ENCODE peak calls at places on chromosome 2, in six cellular contexts. One of them, this sample, is unnamed.
A peak's percentile ranks its signal among the peaks of the same experiment; 100 is the strongest.

GRCh38 chr2:172531309-172531708 is 24.6 kb upstream of the PDK1 start:
- DNase-seq in H9: no peak
- DNase-seq in IMR-90: no peak
- DNase-seq in mesendoderm: no peak
- DNase-seq in trophoblast cell: no peak
- DNase-seq in mesenchymal stem cell: no peak
- DNase-seq in this sample: no peak

GRCh38 chr2:70012887-70013286 is 51.5 kb upstream of the ASPRV1 start:
- DNase-seq in H9: no peak
- DNase-seq in mesenchymal stem cell: no peak
- DNase-seq in mesendoderm: no peak
- DNase-seq in trophoblast cell: no peak
- DNase-seq in IMR-90: no peak
- DNase-seq in this sample: no peak

GRCh38 chr2:43452318-43452731 is 143.5 kb downstream of the THADA start:
- DNase-seq in mesenchymal stem cell: no peak
- DNase-seq in IMR-90: no peak
- DNase-seq in H9: no peak
- DNase-seq in trophoblast cell: no peak
- DNase-seq in mesendoderm: no peak
- DNase-seq in this sample: no peak

GRCh38 chr2:237154050-237154638 is 68.5 kb downstream of the COPS8 start:
- DNase-seq in IMR-90: peak; percentile 81
- DNase-seq in trophoblast cell: peak; percentile 73
- DNase-seq in mesenchymal stem cell: peak; percentile 69
- DNase-seq in H9: peak; percentile 71
- DNase-seq in mesendoderm: peak; percentile 78
- DNase-seq in this sample: peak; percentile 47

GRCh38 chr2:26422947-26423629 is 21.4 kb downstream of the DRC1 start:
- DNase-seq in H9: no peak
- DNase-seq in mesendoderm: peak; percentile 50
- DNase-seq in mesenchymal stem cell: no peak
- DNase-seq in IMR-90: no peak
- DNase-seq in trophoblast cell: no peak
- DNase-seq in this sample: no peak

GRCh38 chr2:44441200-44441599 is 79.5 kb downstream of the CAMKMT start:
- DNase-seq in trophoblast cell: no peak
- DNase-seq in mesendoderm: no peak
- DNase-seq in mesenchymal stem cell: no peak
- DNase-seq in IMR-90: peak; percentile 11
- DNase-seq in H9: no peak
- DNase-seq in this sample: no peak

GRCh38 chr2:109402980-109403840 is 210.6 kb downstream of the SEPTIN10 start:
- DNase-seq in H9: no peak
- DNase-seq in mesenchymal stem cell: no peak
- DNase-seq in mesendoderm: no peak
- DNase-seq in trophoblast cell: no peak
- DNase-seq in IMR-90: no peak
- DNase-seq in this sample: no peak

GRCh38 chr2:30888841-30889407 is 81.7 kb upstream of the CAPN13 start:
- DNase-seq in trophoblast cell: no peak
- DNase-seq in mesendoderm: peak; percentile 22
- DNase-seq in mesenchymal stem cell: no peak
- DNase-seq in H9: no peak
- DNase-seq in IMR-90: no peak
- DNase-seq in this sample: no peak

GRCh38 chr2:7987992-7988391 is 693.9 kb upstream of the ID2 start:
- DNase-seq in H9: no peak
- DNase-seq in IMR-90: no peak
- DNase-seq in trophoblast cell: no peak
- DNase-seq in mesendoderm: no peak
- DNase-seq in mesenchymal stem cell: no peak
- DNase-seq in this sample: no peak

GRCh38 chr2:203802277-203803045 is 65.1 kb upstream of the CTLA4 start:
- DNase-seq in IMR-90: peak; percentile 50
- DNase-seq in mesenchymal stem cell: peak; percentile 78
- DNase-seq in mesendoderm: no peak
- DNase-seq in trophoblast cell: peak; percentile 34
- DNase-seq in H9: no peak
- DNase-seq in this sample: no peak

GRCh38 chr2:70978388-70979357 is at the start of gene ANKRD53:
- DNase-seq in IMR-90: no peak
- DNase-seq in trophoblast cell: peak; percentile 88
- DNase-seq in mesenchymal stem cell: peak; percentile 57
- DNase-seq in H9: peak; percentile 84
- DNase-seq in mesendoderm: peak; percentile 58
- DNase-seq in this sample: peak; percentile 51

GRCh38 chr2:136764397-136765255 is 719 bp upstream of the THSD7B start:
- DNase-seq in H9: peak; percentile 79
- DNase-seq in IMR-90: no peak
- DNase-seq in mesendoderm: peak; percentile 60
- DNase-seq in trophoblast cell: no peak
- DNase-seq in mesenchymal stem cell: no peak
- DNase-seq in this sample: peak; percentile 12

GRCh38 chr2:7437716-7438648 is 520.8 kb downstream of the RNF144A start:
- DNase-seq in mesendoderm: no peak
- DNase-seq in mesenchymal stem cell: no peak
- DNase-seq in IMR-90: no peak
- DNase-seq in trophoblast cell: no peak
- DNase-seq in H9: no peak
- DNase-seq in this sample: no peak

GRCh38 chr2:46029332-46029811 is 267.8 kb upstream of the EPAS1 start:
- DNase-seq in IMR-90: peak; percentile 91
- DNase-seq in mesendoderm: no peak
- DNase-seq in mesenchymal stem cell: peak; percentile 94
- DNase-seq in H9: no peak
- DNase-seq in trophoblast cell: no peak
- DNase-seq in this sample: no peak

GRCh38 chr2:53021285-53021684 is 746.3 kb upstream of the CHAC2 start:
- DNase-seq in mesenchymal stem cell: peak; percentile 37
- DNase-seq in trophoblast cell: no peak
- DNase-seq in H9: no peak
- DNase-seq in mesendoderm: no peak
- DNase-seq in IMR-90: peak; percentile 88
- DNase-seq in this sample: no peak

GRCh38 chr2:8684421-8684884 is 2.6 kb downstream of the ID2 start:
- DNase-seq in trophoblast cell: peak; percentile 46
- DNase-seq in IMR-90: peak; percentile 47
- DNase-seq in mesenchymal stem cell: peak; percentile 63
- DNase-seq in H9: no peak
- DNase-seq in mesendoderm: peak; percentile 83
- DNase-seq in this sample: peak; percentile 44

GRCh38 chr2:177131858-177132257 is 80.7 kb upstream of the HNRNPA3 start:
- DNase-seq in IMR-90: no peak
- DNase-seq in H9: no peak
- DNase-seq in trophoblast cell: no peak
- DNase-seq in mesendoderm: no peak
- DNase-seq in mesenchymal stem cell: no peak
- DNase-seq in this sample: no peak

GRCh38 chr2:169526451-169526850 is 16.9 kb downstream of the KLHL41 start:
- DNase-seq in mesenchymal stem cell: no peak
- DNase-seq in trophoblast cell: no peak
- DNase-seq in IMR-90: peak; percentile 28
- DNase-seq in mesendoderm: no peak
- DNase-seq in H9: no peak
- DNase-seq in this sample: no peak

GRCh38 chr2:35463805-35464596 is 891.6 kb upstream of the CRIM1 start:
- DNase-seq in mesendoderm: peak; percentile 22
- DNase-seq in IMR-90: no peak
- DNase-seq in mesenchymal stem cell: no peak
- DNase-seq in H9: no peak
- DNase-seq in trophoblast cell: no peak
- DNase-seq in this sample: no peak

GRCh38 chr2:177796644-177797415 is 275.7 kb downstream of the PDE11A start:
- DNase-seq in trophoblast cell: no peak
- DNase-seq in mesendoderm: no peak
- DNase-seq in H9: no peak
- DNase-seq in IMR-90: no peak
- DNase-seq in mesenchymal stem cell: no peak
- DNase-seq in this sample: no peak

GRCh38 chr2:33278245-33278943 is 198.1 kb upstream of the RASGRP3 start:
- DNase-seq in mesendoderm: no peak
- DNase-seq in IMR-90: no peak
- DNase-seq in trophoblast cell: no peak
- DNase-seq in H9: no peak
- DNase-seq in mesenchymal stem cell: no peak
- DNase-seq in this sample: no peak

GRCh38 chr2:13681936-13682335 is 950.6 kb upstream of the LRATD1 start:
- DNase-seq in mesendoderm: no peak
- DNase-seq in trophoblast cell: no peak
- DNase-seq in mesenchymal stem cell: no peak
- DNase-seq in H9: no peak
- DNase-seq in IMR-90: peak; percentile 42
- DNase-seq in this sample: no peak

DNA sequence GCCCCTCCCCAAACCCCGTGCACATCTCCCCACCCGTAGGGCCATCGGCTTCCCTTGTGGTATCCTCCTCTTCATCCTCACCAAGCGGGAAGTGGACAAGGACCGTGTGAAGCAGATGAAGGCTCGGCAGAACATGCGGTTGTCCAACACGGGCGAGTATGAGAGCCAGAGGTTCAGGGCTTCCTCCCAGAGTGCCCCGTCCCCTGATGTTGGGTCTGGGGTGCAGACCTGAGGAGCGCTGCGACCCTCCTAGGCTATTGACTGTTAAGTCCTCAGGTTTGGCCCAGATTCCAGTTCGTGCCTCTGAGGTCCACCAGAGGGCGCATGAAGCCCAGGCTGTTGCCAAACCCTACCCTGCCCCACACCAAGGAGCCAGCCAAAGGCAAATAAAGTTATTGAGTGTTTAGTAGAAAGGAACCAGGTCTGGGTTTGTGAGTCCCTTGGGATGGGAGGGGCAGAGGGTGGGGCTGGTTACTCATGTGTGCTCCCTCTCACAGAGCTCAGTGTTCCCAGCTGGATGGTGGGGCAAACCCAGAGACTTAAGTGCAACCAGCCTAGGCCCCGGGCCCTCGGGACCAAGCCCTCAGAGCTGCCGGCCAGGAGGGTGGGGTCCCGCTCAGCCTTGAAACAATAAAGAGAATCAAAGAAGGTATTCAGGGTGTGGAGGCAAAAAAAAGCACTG is 2.4 kb downstream of the PNKD start:
- DNase-seq in mesenchymal stem cell: peak; percentile 90
- DNase-seq in IMR-90: peak; percentile 84
- DNase-seq in trophoblast cell: peak; percentile 95
- DNase-seq in mesendoderm: peak; percentile 89
- DNase-seq in H9: peak; percentile 86
- DNase-seq in this sample: peak; percentile 78
- H4K8ac ChIP-seq in mesenchymal stem cell: peak overlapping the region; percentile 35
- H4K8ac ChIP-seq in IMR-90: no peak overlapping the region
- H4K8ac ChIP-seq in trophoblast cell: no peak overlapping the region
- H4K8ac ChIP-seq in mesendoderm: no peak overlapping the region
- H4K8ac ChIP-seq in H9: no peak overlapping the region
- H4K8ac ChIP-seq in this sample: no peak overlapping the region

GRCh38 chr2:218011641-218012040 is 8.8 kb upstream of the TNS1 start:
- DNase-seq in H9: no peak
- DNase-seq in IMR-90: no peak
- DNase-seq in mesendoderm: no peak
- DNase-seq in trophoblast cell: no peak
- DNase-seq in mesenchymal stem cell: no peak
- DNase-seq in this sample: no peak
- H4K8ac ChIP-seq in H9: no peak overlapping the region
- H4K8ac ChIP-seq in IMR-90: no peak overlapping the region
- H4K8ac ChIP-seq in mesendoderm: no peak overlapping the region
- H4K8ac ChIP-seq in trophoblast cell: no peak overlapping the region
- H4K8ac ChIP-seq in mesenchymal stem cell: no peak overlapping the region
- H4K8ac ChIP-seq in this sample: no peak overlapping the region

GRCh38 chr2:128444044-128444771 is 125.5 kb upstream of the HS6ST1 start:
- DNase-seq in H9: peak; percentile 14
- DNase-seq in mesenchymal stem cell: no peak
- DNase-seq in IMR-90: no peak
- DNase-seq in trophoblast cell: no peak
- DNase-seq in mesendoderm: no peak
- DNase-seq in this sample: no peak
- H4K8ac ChIP-seq in H9: no peak overlapping the region
- H4K8ac ChIP-seq in mesenchymal stem cell: no peak overlapping the region
- H4K8ac ChIP-seq in IMR-90: no peak overlapping the region
- H4K8ac ChIP-seq in trophoblast cell: no peak overlapping the region
- H4K8ac ChIP-seq in mesendoderm: no peak overlapping the region
- H4K8ac ChIP-seq in this sample: no peak overlapping the region

DNA sequence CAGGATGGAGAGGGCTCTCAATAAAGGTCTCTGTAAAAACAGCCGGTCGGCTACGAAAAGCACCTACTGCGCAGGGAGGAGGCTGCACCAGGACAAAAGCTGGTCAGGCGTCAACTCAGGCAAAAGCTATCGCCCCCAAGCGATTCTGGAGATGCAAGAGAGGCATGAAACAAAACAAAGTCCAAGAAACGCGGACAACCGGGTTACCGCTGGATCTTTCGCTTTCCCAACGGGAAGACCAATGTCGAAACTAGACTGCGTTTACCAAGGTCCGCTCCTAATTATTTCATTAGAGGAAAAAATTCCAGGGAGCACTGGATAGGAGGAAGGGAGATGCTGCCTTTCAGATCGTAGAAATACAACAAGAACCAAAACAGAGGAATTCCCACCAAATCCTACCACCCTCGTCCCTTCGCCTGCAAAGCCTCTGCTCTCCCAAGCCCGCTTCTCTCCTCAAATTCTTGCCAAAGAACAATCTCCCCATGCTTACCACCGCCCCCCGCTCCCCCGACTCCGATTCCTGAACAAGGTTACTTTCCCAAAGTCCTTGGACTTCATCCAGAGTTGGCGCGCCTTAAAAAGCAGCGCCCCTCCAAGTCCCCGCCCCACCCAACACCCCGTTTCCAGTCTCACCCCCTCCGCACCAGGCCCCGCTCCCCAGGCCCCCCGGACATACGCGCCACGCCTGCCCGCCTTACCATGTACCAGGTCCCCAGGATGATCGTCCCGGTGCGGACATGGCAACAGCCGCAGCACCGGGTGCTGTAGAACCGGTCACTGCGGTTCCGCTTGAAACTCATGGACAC is 513 bp downstream of the LAPTM4A start:
- DNase-seq in trophoblast cell: peak; percentile 70
- DNase-seq in IMR-90: peak; percentile 65
- DNase-seq in mesendoderm: peak; percentile 89
- DNase-seq in H9: peak; percentile 57
- DNase-seq in mesenchymal stem cell: peak; percentile 83
- DNase-seq in this sample: peak; percentile 42
- H4K8ac ChIP-seq in trophoblast cell: peak overlapping the region; percentile 79
- H4K8ac ChIP-seq in IMR-90: peak overlapping the region; percentile 63
- H4K8ac ChIP-seq in mesendoderm: no peak overlapping the region
- H4K8ac ChIP-seq in H9: no peak overlapping the region
- H4K8ac ChIP-seq in mesenchymal stem cell: peak overlapping the region; percentile 96
- H4K8ac ChIP-seq in this sample: no peak overlapping the region